ENCODE peak calls at places on chromosomes 6 and 20, in six cellular contexts. One of them, this sample, is unnamed.

GRCh38 chr6:34953084-34954025 is 64.3 kb downstream of the ANKS1A start:
- DNase-seq in brain microvascular endothelial cell: peak; percentile 76
- DNase-seq in type B pancreatic cell: no peak
- DNase-seq in GM12878: no peak
- DNase-seq in lower leg skin: no peak
- DNase-seq in heart left ventricle: no peak
- DNase-seq in this sample: no peak

GRCh38 chr6:11043961-11044711 is at the start of gene ELOVL2:
- DNase-seq in brain microvascular endothelial cell: no peak
- DNase-seq in type B pancreatic cell: peak; percentile 81
- DNase-seq in GM12878: no peak
- DNase-seq in lower leg skin: no peak
- DNase-seq in heart left ventricle: peak; percentile 33
- DNase-seq in this sample: peak; percentile 81

GRCh38 chr6:152124432-152125074 is 317.1 kb downstream of the ESR1 start:
- DNase-seq in brain microvascular endothelial cell: peak; percentile 49
- DNase-seq in type B pancreatic cell: no peak
- DNase-seq in GM12878: no peak
- DNase-seq in lower leg skin: no peak
- DNase-seq in heart left ventricle: no peak
- DNase-seq in this sample: no peak

GRCh38 chr20:64247970-64248841 is 7.3 kb upstream of the PCMTD2 start:
- DNase-seq in brain microvascular endothelial cell: no peak
- DNase-seq in type B pancreatic cell: no peak
- DNase-seq in GM12878: no peak
- DNase-seq in lower leg skin: no peak
- DNase-seq in heart left ventricle: no peak
- DNase-seq in this sample: no peak

GRCh38 chr6:170271771-170272314 is 19.0 kb downstream of the DLL1 start:
- DNase-seq in brain microvascular endothelial cell: no peak
- DNase-seq in type B pancreatic cell: no peak
- DNase-seq in GM12878: peak; percentile 91
- DNase-seq in lower leg skin: no peak
- DNase-seq in heart left ventricle: no peak
- DNase-seq in this sample: peak; percentile 83

GRCh38 chr20:18971574-18971973 is 158.0 kb downstream of the SCP2D1 start:
- DNase-seq in brain microvascular endothelial cell: no peak
- DNase-seq in type B pancreatic cell: no peak
- DNase-seq in GM12878: no peak
- DNase-seq in lower leg skin: peak; percentile 35
- DNase-seq in heart left ventricle: no peak
- DNase-seq in this sample: no peak

GRCh38 chr6:81995548-81996289 is 243.2 kb upstream of the TENT5A start:
- DNase-seq in brain microvascular endothelial cell: peak; percentile 22
- DNase-seq in type B pancreatic cell: no peak
- DNase-seq in GM12878: no peak
- DNase-seq in lower leg skin: no peak
- DNase-seq in heart left ventricle: no peak
- DNase-seq in this sample: no peak

GRCh38 chr6:4728436-4728769 is 47.8 kb upstream of the CDYL start:
- DNase-seq in brain microvascular endothelial cell: no peak
- DNase-seq in type B pancreatic cell: no peak
- DNase-seq in GM12878: no peak
- DNase-seq in lower leg skin: no peak
- DNase-seq in heart left ventricle: no peak
- DNase-seq in this sample: no peak

GRCh38 chr20:57399587-57400261 is 8.5 kb downstream of the RBM38 start:
- DNase-seq in brain microvascular endothelial cell: no peak
- DNase-seq in type B pancreatic cell: no peak
- DNase-seq in GM12878: peak; percentile 71
- DNase-seq in lower leg skin: no peak
- DNase-seq in heart left ventricle: peak; percentile 69
- DNase-seq in this sample: no peak

GRCh38 chr6:33592595-33593413 is 12.7 kb upstream of the BAK1 start:
- DNase-seq in brain microvascular endothelial cell: no peak
- DNase-seq in type B pancreatic cell: no peak
- DNase-seq in GM12878: peak; percentile 63
- DNase-seq in lower leg skin: no peak
- DNase-seq in heart left ventricle: no peak
- DNase-seq in this sample: no peak

GRCh38 chr6:63816979-63817436 is 181.4 kb downstream of the PHF3 start:
- DNase-seq in brain microvascular endothelial cell: no peak
- DNase-seq in type B pancreatic cell: no peak
- DNase-seq in GM12878: no peak
- DNase-seq in lower leg skin: no peak
- DNase-seq in heart left ventricle: no peak
- DNase-seq in this sample: no peak

GRCh38 chr6:36210886-36211595 is 14.5 kb downstream of the BRPF3 start:
- DNase-seq in brain microvascular endothelial cell: no peak
- DNase-seq in type B pancreatic cell: no peak
- DNase-seq in GM12878: no peak
- DNase-seq in lower leg skin: no peak
- DNase-seq in heart left ventricle: no peak
- DNase-seq in this sample: no peak

GRCh38 chr6:13080462-13081188 is 247.7 kb downstream of the TBC1D7 start:
- DNase-seq in brain microvascular endothelial cell: no peak
- DNase-seq in type B pancreatic cell: no peak
- DNase-seq in GM12878: no peak
- DNase-seq in lower leg skin: no peak
- DNase-seq in heart left ventricle: no peak
- DNase-seq in this sample: no peak

GRCh38 chr6:82138075-82138791 is 109.3 kb downstream of the IBTK start:
- DNase-seq in brain microvascular endothelial cell: no peak
- DNase-seq in type B pancreatic cell: no peak
- DNase-seq in GM12878: no peak
- DNase-seq in lower leg skin: no peak
- DNase-seq in heart left ventricle: no peak
- DNase-seq in this sample: no peak

GRCh38 chr20:58308680-58309527 is 611 bp upstream of the RAB22A start:
- DNase-seq in brain microvascular endothelial cell: peak; percentile 12
- DNase-seq in type B pancreatic cell: peak; percentile 78
- DNase-seq in GM12878: no peak
- DNase-seq in lower leg skin: peak; percentile 55
- DNase-seq in heart left ventricle: peak; percentile 71
- DNase-seq in this sample: peak; percentile 93

GRCh38 chr6:15255481-15256414 is 9.9 kb downstream of the JARID2 start:
- DNase-seq in brain microvascular endothelial cell: no peak
- DNase-seq in type B pancreatic cell: no peak
- DNase-seq in GM12878: peak; percentile 82
- DNase-seq in lower leg skin: no peak
- DNase-seq in heart left ventricle: no peak
- DNase-seq in this sample: no peak

GRCh38 chr6:70072540-70073179 is 206.3 kb downstream of the COL19A1 start:
- DNase-seq in brain microvascular endothelial cell: no peak
- DNase-seq in type B pancreatic cell: no peak
- DNase-seq in GM12878: no peak
- DNase-seq in lower leg skin: no peak
- DNase-seq in heart left ventricle: no peak
- DNase-seq in this sample: no peak

GRCh38 chr20:62323980-62324906 is 21.4 kb downstream of the ADRM1 start:
- DNase-seq in brain microvascular endothelial cell: no peak
- DNase-seq in type B pancreatic cell: no peak
- DNase-seq in GM12878: no peak
- DNase-seq in lower leg skin: no peak
- DNase-seq in heart left ventricle: no peak
- DNase-seq in this sample: peak; percentile 72

GRCh38 chr6:55643868-55644267 is 64.9 kb upstream of the HMGCLL1 start:
- DNase-seq in brain microvascular endothelial cell: no peak
- DNase-seq in type B pancreatic cell: no peak
- DNase-seq in GM12878: no peak
- DNase-seq in lower leg skin: no peak
- DNase-seq in heart left ventricle: no peak
- DNase-seq in this sample: no peak

GRCh38 chr6:49342410-49342809 is 120.6 kb downstream of the MMUT start:
- DNase-seq in brain microvascular endothelial cell: no peak
- DNase-seq in type B pancreatic cell: no peak
- DNase-seq in GM12878: no peak
- DNase-seq in lower leg skin: no peak
- DNase-seq in heart left ventricle: no peak
- DNase-seq in this sample: no peak

GRCh38 chr6:160995271-160995670 is 3.7 kb downstream of the MAP3K4 start:
- DNase-seq in brain microvascular endothelial cell: no peak
- DNase-seq in type B pancreatic cell: no peak
- DNase-seq in GM12878: no peak
- DNase-seq in lower leg skin: no peak
- DNase-seq in heart left ventricle: no peak
- DNase-seq in this sample: no peak

GRCh38 chr6:146914563-146915483 is 289.4 kb upstream of the STXBP5 start:
- DNase-seq in brain microvascular endothelial cell: peak; percentile 94
- DNase-seq in type B pancreatic cell: no peak
- DNase-seq in GM12878: no peak
- DNase-seq in lower leg skin: peak; percentile 42
- DNase-seq in heart left ventricle: peak; percentile 8
- DNase-seq in this sample: no peak

GRCh38 chr20:1295276-1295930 is 29.3 kb downstream of the SNPH start:
- DNase-seq in brain microvascular endothelial cell: no peak
- DNase-seq in type B pancreatic cell: no peak
- DNase-seq in GM12878: no peak
- DNase-seq in lower leg skin: no peak
- DNase-seq in heart left ventricle: no peak
- DNase-seq in this sample: no peak

GRCh38 chr6:131258010-131258652 is 122.9 kb downstream of the AKAP7 start:
- DNase-seq in brain microvascular endothelial cell: no peak
- DNase-seq in type B pancreatic cell: no peak
- DNase-seq in GM12878: no peak
- DNase-seq in lower leg skin: no peak
- DNase-seq in heart left ventricle: no peak
- DNase-seq in this sample: no peak

GRCh38 chr6:131258816-131259476 is 123.7 kb downstream of the AKAP7 start:
- DNase-seq in brain microvascular endothelial cell: no peak
- DNase-seq in type B pancreatic cell: no peak
- DNase-seq in GM12878: no peak
- DNase-seq in lower leg skin: no peak
- DNase-seq in heart left ventricle: no peak
- DNase-seq in this sample: no peak

GRCh38 chr6:131257104-131257503 is 121.8 kb downstream of the AKAP7 start:
- DNase-seq in brain microvascular endothelial cell: no peak
- DNase-seq in type B pancreatic cell: no peak
- DNase-seq in GM12878: no peak
- DNase-seq in lower leg skin: no peak
- DNase-seq in heart left ventricle: no peak
- DNase-seq in this sample: no peak

GRCh38 chr6:131265939-131266338 is 130.7 kb downstream of the AKAP7 start:
- DNase-seq in brain microvascular endothelial cell: no peak
- DNase-seq in type B pancreatic cell: no peak
- DNase-seq in GM12878: no peak
- DNase-seq in lower leg skin: no peak
- DNase-seq in heart left ventricle: no peak
- DNase-seq in this sample: no peak

DNA sequence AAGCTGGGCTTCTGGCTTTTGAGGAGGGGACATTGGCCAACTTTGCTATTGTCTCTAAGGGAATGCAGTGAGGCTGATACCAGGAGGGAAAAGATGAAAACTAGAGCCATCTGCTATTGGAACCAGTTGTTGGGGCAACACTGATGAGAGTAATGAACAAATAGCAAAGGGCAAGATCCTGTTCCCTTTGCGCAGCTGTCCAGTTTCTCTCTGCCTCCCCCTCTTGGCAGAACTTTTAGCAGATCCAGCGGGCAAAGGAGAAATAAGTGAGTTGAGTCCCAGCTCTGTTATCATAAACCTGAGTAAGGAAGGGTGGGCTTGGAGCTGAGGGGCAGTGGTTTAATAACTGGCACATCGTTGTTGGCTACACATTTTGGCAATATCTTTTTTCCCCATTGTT is 126.8 kb downstream of the AKAP7 start:
- DNase-seq in brain microvascular endothelial cell: no peak
- DNase-seq in type B pancreatic cell: no peak
- DNase-seq in GM12878: no peak
- DNase-seq in lower leg skin: no peak
- DNase-seq in heart left ventricle: no peak
- DNase-seq in this sample: no peak
- TF ChIP-seq CTCF in brain microvascular endothelial cell: peak; percentile 34
- TF ChIP-seq CTCF in type B pancreatic cell: no peak
- TF ChIP-seq CTCF in GM12878: no peak
- TF ChIP-seq CTCF in lower leg skin: no peak
- TF ChIP-seq CTCF in heart left ventricle: no peak
- TF ChIP-seq CTCF in this sample: no peak

GRCh38 chr6:67112120-67112519 is 1405.1 kb upstream of the EYS start:
- DNase-seq in brain microvascular endothelial cell: no peak
- DNase-seq in type B pancreatic cell: no peak
- DNase-seq in GM12878: no peak
- DNase-seq in lower leg skin: no peak
- DNase-seq in heart left ventricle: no peak
- DNase-seq in this sample: no peak
- TF ChIP-seq CTCF in brain microvascular endothelial cell: no peak
- TF ChIP-seq CTCF in type B pancreatic cell: no peak
- TF ChIP-seq CTCF in GM12878: no peak
- TF ChIP-seq CTCF in lower leg skin: no peak
- TF ChIP-seq CTCF in heart left ventricle: no peak
- TF ChIP-seq CTCF in this sample: no peak

DNA sequence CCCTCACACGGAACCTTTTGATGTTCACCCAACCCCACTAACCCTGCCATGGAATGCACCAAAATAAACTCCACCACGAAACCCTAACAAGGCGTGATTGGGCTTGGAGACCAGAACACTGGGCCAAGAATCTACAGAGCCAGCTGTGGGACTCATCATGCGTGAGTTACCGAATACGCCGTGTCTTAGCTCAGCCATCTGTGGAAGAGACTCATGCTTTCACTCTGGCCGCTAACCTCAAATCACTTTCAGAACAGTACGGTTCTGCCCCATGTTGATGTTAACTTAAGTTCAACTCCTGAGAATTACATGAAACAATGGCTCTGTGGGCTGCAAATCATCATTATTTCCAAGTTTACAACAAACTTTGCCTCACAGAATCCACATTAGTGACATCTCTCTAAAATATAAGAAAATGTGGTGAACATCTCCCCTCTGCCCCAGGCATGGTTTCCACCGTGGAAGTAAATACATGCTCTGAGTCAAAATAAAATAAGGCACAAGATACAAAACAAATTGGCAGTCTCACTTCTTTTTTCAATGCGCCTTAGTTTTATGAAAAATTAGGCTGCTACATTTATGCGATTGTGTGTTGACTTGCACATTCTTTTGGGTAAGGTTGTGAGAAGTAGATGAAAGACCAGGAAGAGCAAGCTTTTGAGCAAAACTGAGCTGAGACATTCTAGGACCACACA is 308.9 kb upstream of the EXOC2 start:
- DNase-seq in brain microvascular endothelial cell: no peak
- DNase-seq in type B pancreatic cell: no peak
- DNase-seq in GM12878: peak; percentile 48
- DNase-seq in lower leg skin: no peak
- DNase-seq in heart left ventricle: no peak
- DNase-seq in this sample: no peak
- TF ChIP-seq CTCF in brain microvascular endothelial cell: no peak
- TF ChIP-seq CTCF in type B pancreatic cell: no peak
- TF ChIP-seq CTCF in GM12878: no peak
- TF ChIP-seq CTCF in lower leg skin: no peak
- TF ChIP-seq CTCF in heart left ventricle: no peak
- TF ChIP-seq CTCF in this sample: no peak

DNA sequence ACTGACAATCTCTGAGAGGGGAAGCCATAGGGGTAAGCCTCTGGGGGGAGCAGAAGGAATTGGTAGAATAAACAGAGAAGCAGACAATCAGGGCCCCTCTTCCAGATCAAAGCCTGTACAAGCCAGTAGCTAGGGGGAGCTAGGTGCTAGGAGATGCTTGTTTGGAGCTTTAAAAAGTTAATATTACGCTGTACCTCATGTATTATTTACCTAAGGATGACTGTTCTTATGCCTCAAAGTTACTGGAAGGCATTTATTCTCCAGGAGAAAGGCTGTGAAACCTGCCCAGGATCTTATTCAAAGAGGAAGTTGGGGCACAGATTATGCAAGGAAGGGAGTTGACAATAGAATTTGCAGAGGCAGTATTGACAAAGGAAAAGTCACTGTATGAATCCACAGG is 111.8 kb upstream of the SLC35F1 start:
- DNase-seq in brain microvascular endothelial cell: no peak
- DNase-seq in type B pancreatic cell: no peak
- DNase-seq in GM12878: no peak
- DNase-seq in lower leg skin: no peak
- DNase-seq in heart left ventricle: no peak
- DNase-seq in this sample: no peak
- TF ChIP-seq CTCF in brain microvascular endothelial cell: peak; percentile 15
- TF ChIP-seq CTCF in type B pancreatic cell: no peak
- TF ChIP-seq CTCF in GM12878: no peak
- TF ChIP-seq CTCF in lower leg skin: no peak
- TF ChIP-seq CTCF in heart left ventricle: no peak
- TF ChIP-seq CTCF in this sample: no peak

This sample was measured in left lung.